ENCODE peak calls at places on chromosomes 12 and 14, in nine cellular contexts. D, F, Y, N, Q, M, I, T and A are unnamed samples.

GRCh38 chr12:47821346-47821706 is 1.6 kb upstream of the HDAC7 start:
- DNase-seq in D (no peak), F (no peak), Y (no peak), N (no peak), Q (peak), M (no peak), I (no peak), T (no peak), A (no peak)

GRCh38 chr12:11081987-11082386 is 10.1 kb downstream of the TAS2R43 start:
- DNase-seq in D (no peak), F (no peak), Y (no peak), N (no peak), Q (no peak), M (no peak), I (no peak), T (no peak), A (no peak)

GRCh38 chr12:125773033-125773432 is 707.8 kb downstream of the AACS start:
- DNase-seq in D (no peak), F (no peak), Y (no peak), N (no peak), Q (peak), M (peak), I (no peak), T (no peak), A (peak)

GRCh38 chr14:70782361-70782760 is 27.0 kb downstream of the MAP3K9 start:
- DNase-seq in D (no peak), F (peak), Y (no peak), N (no peak), Q (no peak), M (no peak), I (no peak), T (no peak), A (peak)

GRCh38 chr12:58639323-58639934 is 280.9 kb downstream of the LRIG3 start:
- DNase-seq in D (no peak), F (no peak), Y (peak), N (no peak), Q (peak), M (peak), I (no peak), T (no peak), A (no peak)

GRCh38 chr14:41389355-41389754 is 217.3 kb upstream of the LRFN5 start:
- DNase-seq in D (no peak), F (no peak), Y (no peak), N (no peak), Q (no peak), M (no peak), I (no peak), T (no peak), A (no peak)

GRCh38 chr12:110704750-110705149 is 15.8 kb upstream of the HVCN1 start:
- DNase-seq in D (no peak), F (no peak), Y (no peak), N (no peak), Q (peak), M (peak), I (no peak), T (no peak), A (peak)

GRCh38 chr14:67359319-67359774 is 257 bp downstream of the ATP6V1D start:
- DNase-seq in D (no peak), F (no peak), Y (peak), N (no peak), Q (no peak), M (peak), I (no peak), T (no peak), A (peak)

GRCh38 chr12:52645120-52645761 is 6.8 kb downstream of the KRT2 start:
- DNase-seq in D (no peak), F (peak), Y (no peak), N (no peak), Q (no peak), M (no peak), I (no peak), T (peak), A (no peak)